ENCODE peak calls at places on chromosomes 2 and 18, in seven cellular contexts. V is posterior vena cava; N is mesenteric fat pad; X is SK-N-DZ; A is CD4-positive, alpha-beta memory T cell; G is nephron progenitor cell; K is fibroblast of mammary gland. H is an unnamed sample.

GRCh38 chr2:192286093-192286701 is 91.5 kb upstream of the TMEFF2 start:
- DNase-seq in X (peak), A (no peak), G (no peak), V (no peak), N (no peak), K (peak), H (no peak)

GRCh38 chr2:60873381-60873780 is 8.0 kb upstream of the REL start:
- DNase-seq in X (no peak), V (no peak), G (no peak), A (no peak), N (no peak), K (no peak), H (no peak)

GRCh38 chr2:53593891-53594585 is 173.6 kb upstream of the CHAC2 start:
- DNase-seq in X (no peak), K (peak), G (no peak), N (no peak), V (no peak), A (no peak), H (no peak)

GRCh38 chr2:175187378-175187777 is 5.9 kb upstream of the ATP5MC3 start:
- DNase-seq in V (no peak), A (peak), G (no peak), K (peak), X (no peak), N (no peak), H (no peak)

GRCh38 chr2:28678944-28679343 is 72.7 kb upstream of the PPP1CB start:
- DNase-seq in N (no peak), G (no peak), X (no peak), A (no peak), V (no peak), K (no peak), H (no peak)

GRCh38 chr18:76801567-76802505 is 20.5 kb upstream of the ZNF236 start:
- DNase-seq in G (peak), X (peak), N (peak), V (peak), K (peak), A (no peak), H (peak)

GRCh38 chr2:24435391-24436316 is 55.4 kb upstream of the NCOA1 start:
- DNase-seq in X (peak), N (no peak), V (peak), G (no peak), K (peak), A (no peak), H (peak)

GRCh38 chr2:42602218-42602936 is 33.9 kb downstream of the MTA3 start:
- DNase-seq in V (no peak), A (no peak), N (no peak), X (no peak), K (no peak), G (no peak), H (no peak)

GRCh38 chr2:108325756-108326155 is 37.1 kb downstream of the SULT1C2 start:
- DNase-seq in N (no peak), K (peak), V (no peak), G (no peak), X (no peak), A (no peak), H (no peak)

GRCh38 chr2:1717129-1717528 is 27.2 kb downstream of the PXDN start:
- DNase-seq in V (peak), N (peak), X (no peak), G (no peak), A (no peak), K (no peak), H (peak)

GRCh38 chr18:55455938-55456337 is 132.1 kb downstream of the TCF4 start:
- DNase-seq in V (no peak), G (no peak), X (no peak), K (no peak), N (no peak), A (no peak), H (no peak)

GRCh38 chr2:239304533-239305221 is 96.1 kb downstream of the HDAC4 start:
- DNase-seq in G (no peak), X (no peak), V (peak), N (peak), A (no peak), K (no peak), H (no peak)

GRCh38 chr2:43399098-43399497 is 172.7 kb upstream of the ZFP36L2 start:
- DNase-seq in X (no peak), V (no peak), N (no peak), G (no peak), A (no peak), K (no peak), H (no peak)

GRCh38 chr18:61651145-61651879 is 241.5 kb downstream of the RNF152 start:
- DNase-seq in G (no peak), X (peak), N (no peak), A (no peak), K (no peak), V (no peak), H (no peak)

GRCh38 chr18:35473562-35473961 is 24.2 kb downstream of the INO80C start:
- DNase-seq in K (no peak), N (no peak), V (no peak), X (no peak), G (no peak), A (no peak), H (no peak)

GRCh38 chr2:63654959-63655358 is 66.2 kb downstream of the MDH1 start:
- DNase-seq in K (peak), X (no peak), G (no peak), V (no peak), A (no peak), N (no peak), H (no peak)

GRCh38 chr2:203586696-203587095 is 51.6 kb upstream of the RAPH1 start:
- DNase-seq in K (no peak), X (peak), N (no peak), G (no peak), V (no peak), A (no peak), H (no peak)

GRCh38 chr2:105005601-105006000 is 32.3 kb upstream of the MRPS9 start:
- DNase-seq in V (no peak), G (no peak), A (no peak), K (no peak), N (no peak), X (no peak), H (no peak)

GRCh38 chr2:16039823-16040222 is 99.5 kb downstream of the MYCN start:
- DNase-seq in X (no peak), K (no peak), A (no peak), V (no peak), G (no peak), N (no peak), H (no peak)

GRCh38 chr2:85551698-85552678 is 9.3 kb downstream of the GGCX start:
- DNase-seq in G (peak), V (peak), X (peak), A (peak), K (peak), N (no peak), H (peak)

GRCh38 chr2:238848941-238849853 is 1.3 kb downstream of the TWIST2 start:
- DNase-seq in V (no peak), X (no peak), N (no peak), K (peak), G (peak), A (no peak), H (no peak)

GRCh38 chr2:84925336-84925723 is 19.9 kb downstream of the TMSB10 start:
- DNase-seq in K (no peak), V (peak), X (no peak), G (no peak), N (peak), A (no peak), H (no peak)

GRCh38 chr2:164906947-164907346 is 48.4 kb downstream of the SLC38A11 start:
- DNase-seq in X (no peak), G (no peak), N (no peak), V (no peak), A (no peak), K (no peak), H (no peak)

GRCh38 chr2:210199186-210199765 is 26.0 kb downstream of the ACADL start:
- DNase-seq in G (no peak), A (no peak), X (no peak), V (no peak), K (peak), N (no peak), H (no peak)

GRCh38 chr2:219058541-219059374 is 2.0 kb downstream of the IHH start:
- DNase-seq in X (no peak), G (peak), K (no peak), A (no peak), N (peak), V (peak), H (no peak)

GRCh38 chr2:237968048-237968862 is 1.4 kb downstream of the UBE2F start:
- DNase-seq in K (peak), G (no peak), A (peak), V (no peak), X (no peak), N (no peak), H (no peak)

GRCh38 chr2:234665304-234665703 is 168.4 kb upstream of the ARL4C start:
- DNase-seq in V (no peak), X (no peak), G (no peak), A (no peak), K (no peak), N (no peak), H (no peak)

GRCh38 chr2:85799215-85799956 is 45.6 kb downstream of the ATOH8 start:
- DNase-seq in V (no peak), K (no peak), A (no peak), G (no peak), N (peak), X (no peak), H (peak)

GRCh38 chr18:59823611-59824195 is 76.1 kb upstream of the PMAIP1 start:
- DNase-seq in V (no peak), N (no peak), G (peak), X (peak), A (no peak), K (peak), H (no peak)

GRCh38 chr2:9261231-9261883 is 54.7 kb downstream of the ASAP2 start:
- DNase-seq in A (no peak), K (peak), N (no peak), G (no peak), V (peak), X (no peak), H (no peak)

GRCh38 chr2:54524236-54524991 is 68.3 kb downstream of the SPTBN1 start:
- DNase-seq in N (no peak), X (no peak), A (no peak), G (no peak), V (no peak), K (peak), H (no peak)

GRCh38 chr18:36534154-36534688 is 236.7 kb downstream of the FHOD3 start:
- DNase-seq in K (no peak), G (no peak), X (no peak), N (no peak), A (no peak), V (no peak), H (no peak)

GRCh38 chr18:36662000-36662399 is 166.8 kb downstream of the TPGS2 start:
- DNase-seq in V (no peak), G (no peak), X (no peak), K (peak), N (no peak), A (no peak), H (no peak)

GRCh38 chr2:15334650-15335326 is 226.3 kb downstream of the NBAS start:
- DNase-seq in A (no peak), N (no peak), G (no peak), K (no peak), V (no peak), X (no peak), H (no peak)

GRCh38 chr18:25075793-25076192 is 276.2 kb downstream of the ZNF521 start:
- DNase-seq in A (no peak), G (no peak), X (no peak), N (no peak), V (no peak), K (peak), H (no peak)

GRCh38 chr2:180222642-180223041 is 215.5 kb upstream of the CWC22 start:
- DNase-seq in V (no peak), A (no peak), G (no peak), N (no peak), K (peak), X (no peak), H (no peak)

GRCh38 chr2:9228088-9228751 is 21.6 kb downstream of the ASAP2 start:
- DNase-seq in V (peak), G (no peak), K (peak), N (no peak), X (no peak), A (no peak), H (no peak)

GRCh38 chr2:45765007-45765767 is 113.7 kb downstream of the PRKCE start:
- DNase-seq in G (no peak), X (no peak), A (no peak), V (no peak), N (no peak), K (peak), H (no peak)